ENCODE peak calls at places on chromosomes 2 and 18, in seven cellular contexts. Q is T-helper 9 cell; D is HCT116; B is heart right ventricle; N is mesenteric fat pad; W is renal cortical epithelial cell; R is activated T-cell treated with anti-CD3 and anti-CD28 coated beads, Interleukin-2, amount 50 U/mL, for 4 hours. S is an unnamed sample.
A peak's percentile ranks its signal among the peaks of the same experiment; 100 is the strongest.

GRCh38 chr2:74685408-74685807 is 31.4 kb downstream of the SEMA4F start:
- DNase-seq in Q (no peak), D (no peak), B (no peak), N (no peak), W (no peak), R (no peak), S (no peak)

GRCh38 chr2:143261986-143262784 is 133.0 kb downstream of the ARHGAP15 start:
- DNase-seq in Q (peak; percentile 18), D (no peak), B (no peak), N (no peak), W (no peak), R (peak; percentile 24), S (no peak)

GRCh38 chr2:69147841-69148533 is 135.0 kb downstream of the ANTXR1 start:
- DNase-seq in Q (no peak), D (no peak), B (no peak), N (no peak), W (no peak), R (no peak), S (no peak)

GRCh38 chr18:55838841-55839240 is 250.8 kb upstream of the TCF4 start:
- DNase-seq in Q (no peak), D (no peak), B (no peak), N (no peak), W (peak; percentile 55), R (no peak), S (peak; percentile 87)

GRCh38 chr2:43082111-43082877 is 144.1 kb downstream of the ZFP36L2 start:
- DNase-seq in Q (no peak), D (no peak), B (peak; percentile 79), N (peak; percentile 88), W (peak; percentile 72), R (no peak), S (peak; percentile 73)

GRCh38 chr2:69122271-69122670 is 109.3 kb downstream of the ANTXR1 start:
- DNase-seq in Q (no peak), D (no peak), B (no peak), N (no peak), W (peak; percentile 90), R (no peak), S (peak; percentile 75)

GRCh38 chr2:15069149-15069548 is 436.6 kb downstream of the LRATD1 start:
- DNase-seq in Q (no peak), D (no peak), B (peak; percentile 11), N (no peak), W (no peak), R (no peak), S (no peak)

GRCh38 chr18:75072672-75073371 is 136.1 kb downstream of the PTGR3 start:
- DNase-seq in Q (no peak), D (no peak), B (no peak), N (peak; percentile 73), W (no peak), R (no peak), S (no peak)

GRCh38 chr2:159903404-159904126 is 105.6 kb upstream of the CD302 start:
- DNase-seq in Q (peak; percentile 49), D (no peak), B (peak; percentile 12), N (no peak), W (no peak), R (peak; percentile 41), S (peak; percentile 43)

GRCh38 chr2:191682148-191682547 is 4.2 kb downstream of the NABP1 start:
- DNase-seq in Q (no peak), D (no peak), B (no peak), N (no peak), W (no peak), R (no peak), S (no peak)

GRCh38 chr2:128196026-128196822 is 105.2 kb downstream of the UGGT1 start:
- DNase-seq in Q (no peak), D (no peak), B (no peak), N (no peak), W (peak; percentile 8), R (no peak), S (no peak)

GRCh38 chr2:195818521-195818920 is 161.5 kb downstream of the SLC39A10 start:
- DNase-seq in Q (no peak), D (no peak), B (no peak), N (no peak), W (no peak), R (no peak), S (no peak)

GRCh38 chr2:176246324-176246723 is 22.9 kb upstream of the MTX2 start:
- DNase-seq in Q (no peak), D (no peak), B (no peak), N (no peak), W (no peak), R (no peak), S (no peak)

GRCh38 chr18:67525328-67526110 is 9.0 kb upstream of the DSEL start:
- DNase-seq in Q (no peak), D (no peak), B (peak; percentile 59), N (no peak), W (peak; percentile 99), R (no peak), S (peak; percentile 96)

GRCh38 chr18:24395049-24395780 is 2.4 kb downstream of the OSBPL1A start:
- DNase-seq in Q (no peak), D (no peak), B (no peak), N (no peak), W (peak; percentile 22), R (no peak), S (no peak)

GRCh38 chr2:53575606-53576360 is 191.8 kb upstream of the CHAC2 start:
- DNase-seq in Q (no peak), D (no peak), B (peak; percentile 13), N (no peak), W (no peak), R (no peak), S (no peak)

S was measured in kidney tubule cell.